ENCODE peak calls at places on chromosomes 6 and 20, in eight cellular contexts. T, E, S, H, C, I, Y and M are unnamed samples.

GRCh38 chr20:24746351-24746685 is 202.8 kb upstream of the CST7 start:
- DNase-seq in T (peak; percentile 97), E (peak; percentile 49), S (peak; percentile 96), H (no peak), C (no peak), I (peak; percentile 47), Y (no peak), M (no peak)

GRCh38 chr20:40654876-40655275 is 34.2 kb downstream of the MAFB start:
- DNase-seq in T (no peak), E (no peak), S (no peak), H (peak; percentile 12), C (no peak), I (peak; percentile 66), Y (no peak), M (no peak)

GRCh38 chr6:24520929-24521546 is 26.3 kb downstream of the ALDH5A1 start:
- DNase-seq in T (no peak), E (peak; percentile 41), S (no peak), H (peak; percentile 31), C (peak; percentile 75), I (no peak), Y (peak; percentile 63), M (peak; percentile 40)

GRCh38 chr6:14910692-14911547 is 334.9 kb upstream of the JARID2 start:
- DNase-seq in T (no peak), E (peak; percentile 74), S (no peak), H (no peak), C (peak; percentile 67), I (no peak), Y (no peak), M (peak; percentile 93)

GRCh38 chr20:8860011-8860495 is 208.8 kb upstream of the PLCB4 start:
- DNase-seq in T (peak; percentile 21), E (no peak), S (no peak), H (peak; percentile 82), C (no peak), I (no peak), Y (peak; percentile 36), M (no peak)

GRCh38 chr6:2158596-2159271 is 86.7 kb downstream of the GMDS start:
- DNase-seq in T (no peak), E (no peak), S (no peak), H (no peak), C (peak; percentile 6), I (no peak), Y (no peak), M (no peak)

GRCh38 chr6:16765235-16765634 is 4.0 kb upstream of the ATXN1 start:
- DNase-seq in T (no peak), E (no peak), S (no peak), H (no peak), C (no peak), I (no peak), Y (no peak), M (no peak)

GRCh38 chr6:2857580-2858337 is 16.1 kb upstream of the SERPINB1 start:
- DNase-seq in T (no peak), E (no peak), S (no peak), H (peak; percentile 77), C (peak; percentile 35), I (no peak), Y (peak; percentile 84), M (peak; percentile 94)

GRCh38 chr6:135995160-135995898 is 143.8 kb downstream of the PDE7B start:
- DNase-seq in T (no peak), E (no peak), S (no peak), H (peak; percentile 76), C (no peak), I (no peak), Y (peak; percentile 24), M (no peak)

GRCh38 chr6:42075159-42075838 is 25.0 kb downstream of the TAF8 start:
- DNase-seq in T (peak; percentile 52), E (peak; percentile 76), S (peak; percentile 47), H (peak; percentile 60), C (peak; percentile 73), I (peak; percentile 88), Y (peak; percentile 86), M (peak; percentile 77)

GRCh38 chr20:48205786-48206185 is 420.5 kb upstream of the SULF2 start:
- DNase-seq in T (peak; percentile 83), E (no peak), S (no peak), H (no peak), C (no peak), I (no peak), Y (no peak), M (no peak)

GRCh38 chr20:13148402-13148801 is 72.7 kb upstream of the ISM1 start:
- DNase-seq in T (no peak), E (no peak), S (no peak), H (no peak), C (no peak), I (no peak), Y (no peak), M (no peak)

GRCh38 chr6:297571-298232 is 5.4 kb downstream of the DUSP22 start:
- DNase-seq in T (no peak), E (no peak), S (no peak), H (no peak), C (peak; percentile 48), I (peak; percentile 55), Y (no peak), M (peak; percentile 65)

GRCh38 chr6:41157323-41157722 is 3.2 kb upstream of the TREML1 start:
- DNase-seq in T (no peak), E (peak; percentile 51), S (no peak), H (no peak), C (no peak), I (no peak), Y (no peak), M (no peak)

GRCh38 chr6:8246403-8246802 is 144.1 kb upstream of the EEF1E1 start:
- DNase-seq in T (no peak), E (no peak), S (no peak), H (no peak), C (no peak), I (no peak), Y (no peak), M (no peak)

GRCh38 chr6:91781946-91782345 is 1195.1 kb upstream of the MAP3K7 start:
- DNase-seq in T (peak; percentile 76), E (no peak), S (peak; percentile 33), H (no peak), C (no peak), I (no peak), Y (no peak), M (no peak)

GRCh38 chr6:149995971-149996370 is 29.4 kb downstream of the RAET1L start:
- DNase-seq in T (no peak), E (no peak), S (no peak), H (no peak), C (no peak), I (peak; percentile 30), Y (no peak), M (no peak)

GRCh38 chr20:48728042-48728837 is 99.6 kb downstream of the PREX1 start:
- DNase-seq in T (peak; percentile 31), E (no peak), S (no peak), H (no peak), C (no peak), I (no peak), Y (no peak), M (no peak)

GRCh38 chr6:159134701-159135364 is 34.4 kb upstream of the FNDC1 start:
- DNase-seq in T (peak; percentile 64), E (peak; percentile 65), S (peak; percentile 20), H (peak; percentile 53), C (peak; percentile 90), I (peak; percentile 70), Y (peak; percentile 60), M (peak; percentile 80)

GRCh38 chr6:111105578-111105977 is 18.3 kb downstream of the SLC16A10 start:
- DNase-seq in T (no peak), E (peak; percentile 81), S (no peak), H (no peak), C (no peak), I (peak; percentile 74), Y (no peak), M (no peak)

GRCh38 chr6:76072562-76072961 is at the start of gene IMPG1:
- DNase-seq in T (peak; percentile 24), E (no peak), S (no peak), H (no peak), C (no peak), I (no peak), Y (no peak), M (no peak)

GRCh38 chr6:169155481-169155880 is 98.2 kb downstream of the THBS2 start:
- DNase-seq in T (no peak), E (no peak), S (no peak), H (no peak), C (no peak), I (peak; percentile 50), Y (no peak), M (no peak)

GRCh38 chr6:63923139-63923739 is 287.6 kb downstream of the PHF3 start:
- DNase-seq in T (peak; percentile 60), E (no peak), S (peak; percentile 10), H (no peak), C (peak; percentile 65), I (no peak), Y (peak; percentile 45), M (peak; percentile 19)

GRCh38 chr6:148414836-148415235 is 72.2 kb downstream of the SASH1 start:
- DNase-seq in T (no peak), E (no peak), S (no peak), H (peak; percentile 72), C (no peak), I (no peak), Y (peak; percentile 48), M (no peak)

GRCh38 chr6:129866256-129866655 is 5.1 kb upstream of the TMEM244 start:
- DNase-seq in T (no peak), E (no peak), S (no peak), H (no peak), C (no peak), I (no peak), Y (no peak), M (no peak)

GRCh38 chr6:16358531-16359138 is 120.2 kb downstream of the GMPR start:
- DNase-seq in T (no peak), E (no peak), S (no peak), H (no peak), C (no peak), I (no peak), Y (no peak), M (no peak)

GRCh38 chr20:52586697-52587096 is 385.5 kb upstream of the TSHZ2 start:
- DNase-seq in T (no peak), E (no peak), S (no peak), H (no peak), C (no peak), I (no peak), Y (no peak), M (no peak)

GRCh38 chr6:134519456-134519855 is 201.5 kb upstream of the SGK1 start:
- DNase-seq in T (no peak), E (peak; percentile 66), S (no peak), H (peak; percentile 63), C (peak; percentile 28), I (no peak), Y (no peak), M (peak; percentile 69)

GRCh38 chr6:152206072-152206818 is 398.8 kb downstream of the ESR1 start:
- DNase-seq in T (no peak), E (no peak), S (no peak), H (no peak), C (peak; percentile 44), I (no peak), Y (peak; percentile 7), M (peak; percentile 15)

GRCh38 chr6:113873043-113873667 is 16.0 kb downstream of the MARCKS start:
- DNase-seq in T (no peak), E (peak; percentile 54), S (no peak), H (no peak), C (peak; percentile 74), I (no peak), Y (no peak), M (peak; percentile 43)

GRCh38 chr20:2932497-2932896 is 59.2 kb downstream of the PTPRA start:
- DNase-seq in T (peak; percentile 80), E (no peak), S (no peak), H (no peak), C (no peak), I (no peak), Y (no peak), M (no peak)

GRCh38 chr20:59622496-59622895 is 18.2 kb downstream of the PHACTR3 start:
- DNase-seq in T (no peak), E (no peak), S (no peak), H (no peak), C (no peak), I (no peak), Y (no peak), M (no peak)

GRCh38 chr20:53954734-53955658 is 115.4 kb downstream of the BCAS1 start:
- DNase-seq in T (no peak), E (no peak), S (no peak), H (no peak), C (no peak), I (no peak), Y (no peak), M (no peak)

GRCh38 chr6:41182069-41183034 is 18.6 kb downstream of the TREML2 start:
- DNase-seq in T (peak; percentile 52), E (peak; percentile 50), S (peak; percentile 37), H (peak; percentile 52), C (peak; percentile 84), I (peak; percentile 61), Y (peak; percentile 69), M (peak; percentile 87)